ENCODE peak calls at places on chromosomes 5 and 9, in four cellular contexts. A is WTC11, P is SK-N-SH, I is K562. K is an unnamed sample.

GRCh38 chr5:76298852-76299251 is 104.2 kb upstream of the IQGAP2 start:
- DNase-seq in I (no peak), A (no peak), P (no peak), K (no peak)

GRCh38 chr5:42740920-42741319 is 15.7 kb upstream of the CCDC152 start:
- DNase-seq in I (no peak), P (no peak), A (no peak), K (no peak)

GRCh38 chr9:4117835-4118610 is 181.8 kb downstream of the GLIS3 start:
- DNase-seq in P (peak), A (peak), I (peak), K (no peak)

GRCh38 chr5:107404595-107405366 is 266.0 kb downstream of the EFNA5 start:
- DNase-seq in I (no peak), A (no peak), P (no peak), K (no peak)

GRCh38 chr5:10580531-10581423 is 16.9 kb downstream of the ANKRD33B start:
- DNase-seq in I (no peak), A (no peak), P (no peak), K (no peak)

GRCh38 chr5:58153255-58153654 is 306.6 kb downstream of the PLK2 start:
- DNase-seq in I (no peak), P (no peak), A (no peak), K (no peak)

GRCh38 chr5:140056880-140057279 is 13.8 kb upstream of the NRG2 start:
- DNase-seq in I (no peak), A (no peak), P (no peak), K (no peak)

GRCh38 chr5:39176740-39177628 is 42.4 kb downstream of the FYB1 start:
- DNase-seq in P (no peak), A (no peak), I (no peak), K (peak)

GRCh38 chr9:33447404-33448158 is at the start of gene AQP3:
- DNase-seq in P (peak), I (peak), A (peak), K (no peak)

GRCh38 chr5:87410941-87411340 is 1.8 kb downstream of the CCNH start:
- DNase-seq in P (no peak), I (no peak), A (no peak), K (no peak)

GRCh38 chr5:166716856-166717492 is 1574.5 kb upstream of the WWC1 start:
- DNase-seq in A (no peak), P (no peak), I (no peak), K (no peak)

GRCh38 chr5:36373527-36374086 is 71.9 kb upstream of the RANBP3L start:
- DNase-seq in P (no peak), I (no peak), A (no peak), K (no peak)

GRCh38 chr5:149636861-149637246 is 55.6 kb downstream of the ARHGEF37 start:
- DNase-seq in A (peak), I (peak), P (peak), K (no peak)

GRCh38 chr5:132321109-132321721 is 27.0 kb downstream of the SLC22A4 start:
- DNase-seq in I (no peak), A (no peak), P (no peak), K (no peak)

GRCh38 chr5:138611295-138612220 is 36.4 kb upstream of the HSPA9 start:
- DNase-seq in A (peak), P (peak), I (peak), K (no peak)

GRCh38 chr5:140259509-140259908 is 43.4 kb downstream of the PFDN1 start:
- DNase-seq in A (no peak), I (no peak), P (no peak), K (no peak)

GRCh38 chr9:103942171-103942570 is 151.9 kb upstream of the SMC2 start:
- DNase-seq in I (no peak), P (no peak), A (no peak), K (no peak)

GRCh38 chr5:171483453-171484177 is 64.2 kb downstream of the FGF18 start:
- DNase-seq in P (peak), A (no peak), I (no peak), K (no peak)

GRCh38 chr5:108818613-108819272 is 71.0 kb downstream of the FER start:
- DNase-seq in P (no peak), I (no peak), A (no peak), K (peak)

GRCh38 chr5:143887302-143887638 is 75.3 kb downstream of the HMHB1 start:
- DNase-seq in P (peak), I (no peak), A (no peak), K (no peak)

GRCh38 chr5:87944553-87945320 is 323.9 kb downstream of the TMEM161B start:
- DNase-seq in I (no peak), P (no peak), A (peak), K (no peak)

GRCh38 chr5:95989283-95990048 is 27.8 kb upstream of the ELL2 start:
- DNase-seq in A (no peak), I (no peak), P (no peak), K (no peak)

GRCh38 chr5:53407373-53407772 is 73.1 kb upstream of the FST start:
- DNase-seq in I (no peak), A (no peak), P (no peak), K (no peak)

GRCh38 chr9:133587051-133587450 is 22.1 kb downstream of the FAM163B start:
- DNase-seq in I (no peak), A (no peak), P (no peak), K (no peak)

GRCh38 chr9:120779227-120779626 is 14.0 kb downstream of the FBXW2 start:
- DNase-seq in P (no peak), A (no peak), I (no peak), K (no peak)

GRCh38 chr9:37026085-37026935 is 7.8 kb downstream of the PAX5 start:
- DNase-seq in I (no peak), A (peak), P (peak), K (no peak)

GRCh38 chr5:80761966-80762365 is 107.2 kb upstream of the DHFR start:
- DNase-seq in I (no peak), P (no peak), A (no peak), K (no peak)

GRCh38 chr9:133332381-133332730 is 3.6 kb downstream of the SURF6 start:
- DNase-seq in I (no peak), A (no peak), P (no peak), K (no peak)

GRCh38 chr5:141767671-141768070 is 85.6 kb upstream of the ARAP3 start:
- DNase-seq in A (no peak), I (no peak), P (no peak), K (no peak)

GRCh38 chr5:87383216-87383615 is 29.5 kb downstream of the CCNH start:
- DNase-seq in I (no peak), P (no peak), A (no peak), K (no peak)

GRCh38 chr5:142141463-142141862 is 32.9 kb downstream of the NDFIP1 start:
- DNase-seq in I (no peak), P (no peak), A (no peak), K (no peak)

GRCh38 chr5:1184163-1184470 is 17.3 kb upstream of the SLC6A19 start:
- DNase-seq in A (no peak), P (no peak), I (no peak), K (no peak)

GRCh38 chr5:1182633-1183423 is 18.6 kb upstream of the SLC6A19 start:
- DNase-seq in P (no peak), I (peak), A (no peak), K (no peak)

GRCh38 chr5:1184481-1184880 is 16.9 kb upstream of the SLC6A19 start:
- DNase-seq in A (no peak), I (no peak), P (no peak), K (no peak)

GRCh38 chr5:1182360-1182632 is 19.1 kb upstream of the SLC6A19 start:
- DNase-seq in P (no peak), I (no peak), A (no peak), K (no peak)

GRCh38 chr5:1183424-1184162 is 17.8 kb upstream of the SLC6A19 start:
- DNase-seq in I (no peak), P (no peak), A (no peak), K (no peak)
- TF ChIP-seq USF1 in I (no peak), P (no peak), A (no peak), K (no peak)

GRCh38 chr5:134878403-134878802 is 4.2 kb downstream of the TXNDC15 start:
- DNase-seq in P (no peak), A (no peak), I (no peak), K (no peak)

GRCh38 chr5:134877159-134877558 is 3.0 kb downstream of the TXNDC15 start:
- DNase-seq in A (no peak), P (peak), I (no peak), K (peak)

GRCh38 chr5:134873987-134874830 is at the start of gene TXNDC15:
- DNase-seq in A (peak), P (peak), I (peak), K (peak)

GRCh38 chr5:134874831-134875655 is 872 bp downstream of the TXNDC15 start:
- DNase-seq in A (no peak), P (peak), I (peak), K (no peak)

DNA sequence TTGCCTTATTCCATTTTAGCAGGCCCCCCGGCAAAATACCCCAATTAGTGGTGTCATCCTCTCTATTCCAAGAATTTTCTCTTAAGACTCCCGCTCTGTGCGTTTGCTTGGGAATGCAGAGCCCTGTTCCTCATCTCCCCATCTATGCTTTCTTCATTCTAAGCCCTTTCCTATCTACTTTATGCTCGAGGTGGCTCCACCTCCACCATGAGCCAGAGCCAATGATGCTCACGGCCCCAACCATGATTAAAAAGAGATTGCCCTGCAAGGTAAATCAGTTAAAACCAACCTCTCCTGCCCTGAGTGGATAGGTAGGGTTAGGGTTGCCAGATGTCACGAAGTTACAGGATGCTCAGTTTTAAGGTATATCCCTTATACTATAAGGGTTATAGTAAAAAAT is 677 bp upstream of the TXNDC15 start:
- DNase-seq in A (no peak), I (peak), P (no peak), K (no peak)
- TF ChIP-seq USF1 in A (no peak), I (no peak), P (no peak), K (no peak)

DNA sequence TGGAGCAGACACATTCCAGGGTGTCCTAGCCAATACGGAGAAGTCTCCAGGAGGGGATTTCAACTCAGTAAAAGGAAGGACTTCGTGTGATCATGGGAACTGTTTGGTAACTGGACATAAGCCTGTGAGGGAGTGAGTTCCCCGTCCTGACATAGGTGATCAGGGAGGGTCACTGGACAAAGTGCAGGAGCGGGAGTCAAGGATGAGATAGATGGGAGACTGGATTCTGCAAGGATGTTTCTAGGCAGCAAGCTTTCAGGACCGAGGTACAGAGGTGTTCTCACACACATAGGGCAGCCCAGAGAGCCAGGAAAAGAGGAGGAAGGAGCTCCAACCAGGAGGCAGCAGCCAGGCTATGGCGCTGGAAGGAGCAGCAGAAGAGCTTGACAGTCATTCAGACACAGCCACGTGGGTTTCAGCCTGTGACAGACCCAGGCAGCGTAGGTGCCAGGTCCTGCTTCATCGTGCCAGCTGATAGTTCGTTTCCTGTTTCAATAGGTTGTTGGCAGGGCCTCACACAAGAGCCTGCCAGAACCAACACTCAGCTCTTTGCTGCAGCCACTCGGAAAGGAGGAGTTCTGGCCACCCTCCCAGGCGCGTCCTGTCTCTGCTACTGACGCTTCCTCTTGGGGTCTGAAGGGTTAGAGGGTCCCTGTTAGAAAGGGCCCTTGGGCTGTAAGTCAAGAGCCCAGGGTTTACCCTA is 84.1 kb downstream of the AMBP start:
- DNase-seq in I (no peak), P (peak), A (no peak), K (no peak)
- TF ChIP-seq USF1 in I (no peak), P (no peak), A (no peak), K (no peak)

GRCh38 chr9:123406016-123406415 is 50.0 kb downstream of the CRB2 start:
- DNase-seq in A (no peak), I (no peak), P (no peak), K (no peak)

GRCh38 chr9:123401879-123402513 is 46.0 kb downstream of the CRB2 start:
- DNase-seq in A (peak), P (peak), I (peak), K (no peak)

GRCh38 chr9:123399803-123400378 is 43.9 kb downstream of the CRB2 start:
- DNase-seq in A (peak), P (peak), I (peak), K (no peak)

GRCh38 chr9:123400926-123401503 is 45.0 kb downstream of the CRB2 start:
- DNase-seq in A (no peak), I (no peak), P (no peak), K (no peak)

DNA sequence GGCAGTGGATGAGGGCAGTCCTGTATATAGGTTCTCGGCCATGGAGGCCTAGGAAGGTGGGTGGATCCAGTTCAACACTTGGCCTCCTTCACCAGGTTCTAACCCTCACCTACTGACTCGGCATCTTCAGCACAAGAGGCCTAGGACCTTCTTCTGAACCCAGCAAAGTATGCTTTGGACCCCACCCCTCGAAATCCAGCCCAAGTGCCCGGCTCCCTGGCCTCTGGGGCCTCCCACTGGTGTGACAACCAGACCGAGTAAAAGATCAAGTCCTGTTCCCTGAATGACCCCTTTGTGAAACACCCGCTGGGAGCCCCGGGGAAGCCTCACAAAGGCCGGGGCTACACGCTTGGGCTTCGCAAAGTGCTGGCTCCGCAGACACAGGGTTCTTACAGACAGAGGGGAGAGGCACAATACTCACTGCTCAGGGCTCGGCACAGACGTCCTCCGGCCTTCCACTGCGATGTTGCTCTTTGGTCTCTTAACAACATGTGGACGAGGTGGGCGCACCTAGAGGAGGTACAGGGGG is 47.0 kb downstream of the CRB2 start:
- DNase-seq in A (no peak), I (no peak), P (no peak), K (no peak)
- TF ChIP-seq USF1 in A (no peak), I (no peak), P (no peak), K (no peak)

GRCh38 chr5:181114844-181115778 is 15.9 kb downstream of the OR2V1 start:
- DNase-seq in I (no peak), A (peak), P (no peak), K (no peak)
- TF ChIP-seq USF1 in I (no peak), A (no peak), P (no peak), K (no peak)

DNA sequence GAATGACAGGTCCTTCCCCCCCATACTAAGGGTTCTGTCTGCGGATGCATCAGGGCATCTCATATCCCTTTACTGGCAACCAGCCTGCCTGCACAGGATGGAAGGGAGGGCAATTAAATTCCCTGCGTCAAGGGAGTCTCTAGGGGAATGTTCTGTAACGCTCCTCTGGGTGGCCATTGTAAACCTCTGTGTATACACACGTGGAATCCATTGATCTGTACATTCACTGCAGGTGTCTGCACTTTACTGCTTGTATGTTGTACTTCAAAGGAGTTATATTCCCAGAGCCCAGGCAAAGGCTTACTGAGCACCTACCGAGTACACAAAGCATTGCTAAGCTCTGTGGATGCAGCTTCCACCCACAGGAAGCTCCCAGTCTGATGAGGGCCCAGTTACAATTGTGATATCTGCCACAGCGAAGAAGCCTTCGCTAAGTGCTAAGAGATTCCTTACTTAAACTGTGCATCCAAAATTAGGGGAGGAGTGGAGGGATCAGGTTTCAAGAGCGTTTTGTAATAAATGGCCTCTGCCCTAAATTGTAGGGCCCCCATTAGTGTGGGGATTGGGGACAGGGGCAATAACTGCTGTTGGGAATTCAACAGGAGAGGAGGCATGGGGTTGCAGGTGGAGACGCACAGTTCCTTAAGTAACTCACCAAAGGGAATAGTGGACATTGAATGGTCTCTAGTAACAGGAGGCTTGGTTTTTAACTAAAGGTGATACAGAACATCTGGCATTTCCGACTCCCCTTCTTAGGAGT is 1.5 kb upstream of the RETREG1 start:
- DNase-seq in P (peak), A (no peak), I (no peak), K (no peak)
- TF ChIP-seq USF1 in P (no peak), A (no peak), I (no peak), K (no peak)

GRCh38 chr5:91223886-91224285 is 159.2 kb downstream of the ARRDC3 start:
- DNase-seq in P (no peak), A (no peak), I (no peak), K (no peak)

GRCh38 chr5:91225848-91226686 is 157.1 kb downstream of the ARRDC3 start:
- DNase-seq in I (no peak), P (no peak), A (peak), K (peak)

GRCh38 chr5:91222482-91222881 is 160.6 kb downstream of the ARRDC3 start:
- DNase-seq in P (no peak), I (no peak), A (no peak), K (no peak)

GRCh38 chr5:91224969-91225368 is 158.1 kb downstream of the ARRDC3 start:
- DNase-seq in I (no peak), A (no peak), P (no peak), K (no peak)

GRCh38 chr5:91224459-91224858 is 158.7 kb downstream of the ARRDC3 start:
- DNase-seq in P (no peak), I (no peak), A (no peak), K (no peak)
- TF ChIP-seq USF1 in P (no peak), I (no peak), A (no peak), K (no peak)

GRCh38 chr5:68122929-68123328 is 92.6 kb upstream of the PIK3R1 start:
- DNase-seq in P (no peak), A (no peak), I (no peak), K (no peak)
- TF ChIP-seq USF1 in P (no peak), A (no peak), I (no peak), K (no peak)

K was measured in GM12878.